ENCODE peak calls at places on chromosome 21, in eight cellular contexts. D is upper lobe of left lung, K is transverse colon, I is Caco-2, L is cardiac muscle cell, C is A549, W is OCI-LY7, Y is fibroblast of lung. M is an unnamed sample.

GRCh38 chr21:41170442-41170841 is 2.5 kb downstream of the BACE2 start:
- DNase-seq in C (peak; percentile 56), W (peak; percentile 22), Y (peak; percentile 23), I (peak; percentile 64), D (no peak), L (peak; percentile 57), K (peak; percentile 62), M (peak; percentile 41)

GRCh38 chr21:46256501-46256994 is 28.0 kb upstream of the LSS start:
- DNase-seq in Y (no peak), D (no peak), K (no peak), L (no peak), C (no peak), W (no peak), I (no peak), M (no peak)

GRCh38 chr21:36766511-36766910 is 67.6 kb downstream of the SIM2 start:
- DNase-seq in C (no peak), I (no peak), L (no peak), D (peak; percentile 36), K (no peak), W (no peak), Y (no peak), M (no peak)

GRCh38 chr21:41559658-41560599 is 52.0 kb upstream of the TMPRSS2 start:
- DNase-seq in Y (no peak), L (peak; percentile 88), W (no peak), I (no peak), K (no peak), C (no peak), D (no peak), M (peak; percentile 79)

GRCh38 chr21:32469628-32470027 is 57.1 kb downstream of the EVA1C start:
- DNase-seq in K (no peak), D (no peak), W (no peak), C (no peak), Y (no peak), L (no peak), I (no peak), M (no peak)

GRCh38 chr21:29077651-29078090 is 4.2 kb upstream of the CCT8 start:
- DNase-seq in I (peak; percentile 67), W (peak; percentile 59), C (peak; percentile 28), D (no peak), L (peak; percentile 58), K (no peak), Y (peak; percentile 58), M (peak; percentile 77)

GRCh38 chr21:46422636-46423241 is 36.0 kb upstream of the DIP2A start:
- DNase-seq in C (no peak), Y (no peak), L (no peak), D (no peak), I (no peak), K (no peak), W (no peak), M (no peak)

GRCh38 chr21:38825269-38825668 is 19.5 kb downstream of the ETS2 start:
- DNase-seq in Y (no peak), W (no peak), D (no peak), C (no peak), K (no peak), L (no peak), I (no peak), M (no peak)

GRCh38 chr21:33262921-33263320 is 3.2 kb upstream of the IL10RB start:
- DNase-seq in L (no peak), I (no peak), C (no peak), D (no peak), W (no peak), Y (no peak), K (no peak), M (no peak)

GRCh38 chr21:41719691-41720090 is 47.2 kb downstream of the RIPK4 start:
- DNase-seq in D (no peak), K (no peak), W (no peak), Y (no peak), I (no peak), C (no peak), L (no peak), M (no peak)

GRCh38 chr21:45309069-45309521 is 21.4 kb upstream of the POFUT2 start:
- DNase-seq in D (peak; percentile 89), C (peak; percentile 42), L (peak; percentile 79), W (peak; percentile 22), K (peak; percentile 70), I (peak; percentile 71), Y (peak; percentile 72), M (peak; percentile 29)

GRCh38 chr21:44090332-44090731 is 16.9 kb upstream of the PWP2 start:
- DNase-seq in C (no peak), Y (no peak), I (no peak), W (peak; percentile 90), D (no peak), L (no peak), K (peak; percentile 91), M (no peak)

GRCh38 chr21:37257967-37258877 is 8.9 kb downstream of the VPS26C start:
- DNase-seq in C (peak; percentile 38), I (peak; percentile 78), Y (peak; percentile 56), D (peak; percentile 89), W (no peak), L (peak; percentile 66), K (peak; percentile 58), M (peak; percentile 97)

GRCh38 chr21:45575993-45576837 is 34.0 kb upstream of the SLC19A1 start:
- DNase-seq in K (no peak), Y (no peak), D (peak; percentile 66), W (no peak), I (no peak), C (no peak), L (no peak), M (no peak)

DNA sequence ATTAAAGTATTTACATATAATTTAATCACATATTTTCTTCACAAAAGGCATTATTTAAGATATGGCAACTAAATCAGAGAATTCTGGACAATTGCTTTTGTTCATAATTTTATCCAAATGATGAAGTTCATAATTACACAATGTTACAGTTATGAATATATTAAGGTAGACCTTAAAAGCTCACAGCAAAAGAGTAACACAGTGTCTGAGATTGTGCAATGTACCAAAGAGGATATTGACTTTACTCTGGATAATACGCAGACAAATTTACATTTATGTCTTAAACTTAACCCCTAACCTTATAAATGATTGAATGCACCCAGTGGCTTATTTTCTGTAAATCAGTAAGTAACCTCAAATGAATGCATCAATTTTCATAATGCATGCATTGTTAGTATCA is 216.2 kb upstream of the SAMSN1 start:
- DNase-seq in I (no peak), C (no peak), L (no peak), K (no peak), Y (no peak), D (no peak), W (no peak), M (no peak)
- H3K4me3 ChIP-seq in I (no peak overlapping the region), C (no peak overlapping the region), L (no peak overlapping the region), K (peak overlapping the region; percentile 15), Y (no peak overlapping the region), D (no peak overlapping the region), W (peak overlapping the region; percentile 52), M (peak overlapping the region; percentile 63)

DNA sequence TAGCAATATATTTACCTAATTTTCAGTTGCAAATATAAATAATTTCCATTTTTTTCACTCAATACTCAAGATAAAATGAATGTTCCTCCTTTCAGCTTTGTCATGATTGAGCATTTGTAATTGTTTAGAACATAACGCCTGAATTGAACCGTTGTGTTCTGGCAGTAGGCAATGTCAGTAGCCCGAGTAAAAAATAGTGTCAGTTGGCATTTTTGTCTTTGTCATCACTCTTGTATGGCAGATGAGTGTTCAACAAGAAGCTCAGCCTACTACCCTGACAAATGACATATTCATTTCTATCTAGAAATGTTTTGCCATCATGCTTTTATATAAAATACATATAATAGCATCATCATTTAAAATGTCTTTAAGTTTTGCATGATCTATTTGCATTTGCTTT is 691.4 kb upstream of the NCAM2 start:
- DNase-seq in C (no peak), L (no peak), Y (no peak), D (no peak), K (no peak), W (no peak), I (no peak), M (no peak)
- TF ChIP-seq CTCF in C (no peak), L (no peak), Y (no peak), D (no peak), K (no peak), W (no peak), I (no peak), M (no peak)

GRCh38 chr21:25489673-25490072 is 117.6 kb downstream of the MRPL39 start:
- DNase-seq in D (no peak), W (no peak), C (no peak), I (no peak), K (no peak), L (no peak), Y (no peak), M (no peak)

GRCh38 chr21:25490742-25491141 is 116.5 kb downstream of the MRPL39 start:
- DNase-seq in W (no peak), I (no peak), Y (no peak), D (no peak), C (no peak), K (no peak), L (no peak), M (peak; percentile 33)

GRCh38 chr21:25485914-25486313 is 121.4 kb downstream of the MRPL39 start:
- DNase-seq in W (no peak), Y (no peak), K (no peak), L (no peak), D (no peak), C (no peak), I (no peak), M (no peak)

GRCh38 chr21:25491267-25491666 is 116.0 kb downstream of the MRPL39 start:
- DNase-seq in W (no peak), K (no peak), Y (no peak), C (no peak), L (no peak), D (no peak), I (no peak), M (peak; percentile 58)

DNA sequence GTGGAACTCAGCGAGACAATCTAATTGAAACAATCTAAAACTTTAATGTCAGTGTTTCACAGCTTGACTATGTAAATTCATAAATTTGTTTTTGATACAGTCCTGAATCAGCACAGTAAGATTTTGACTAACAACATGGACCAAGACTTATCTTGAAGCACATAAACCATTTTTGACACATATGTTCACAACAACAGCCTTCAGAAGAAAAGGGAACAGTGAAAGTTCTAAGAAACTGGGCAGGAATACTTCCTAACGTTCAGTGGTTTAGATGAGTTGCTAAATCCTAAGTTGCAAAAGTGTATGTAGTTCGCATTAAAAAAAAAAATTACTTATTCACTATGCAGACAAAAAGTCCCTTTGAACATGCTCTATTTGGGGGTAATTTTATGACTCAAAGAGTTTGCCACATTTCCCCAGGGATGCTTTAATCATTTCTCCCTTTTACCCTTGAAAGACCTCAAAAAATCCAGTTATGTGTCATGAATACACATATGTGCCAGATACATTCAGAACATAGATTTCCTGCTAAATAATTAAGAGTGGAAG is 120.2 kb downstream of the MRPL39 start:
- DNase-seq in W (no peak), Y (no peak), D (no peak), C (no peak), I (no peak), L (no peak), K (no peak), M (peak; percentile 90)
- H3K4me3 ChIP-seq in W (no peak overlapping the region), Y (no peak overlapping the region), D (no peak overlapping the region), C (no peak overlapping the region), I (no peak overlapping the region), L (no peak overlapping the region), K (no peak overlapping the region), M (peak overlapping the region; percentile 52)

DNA sequence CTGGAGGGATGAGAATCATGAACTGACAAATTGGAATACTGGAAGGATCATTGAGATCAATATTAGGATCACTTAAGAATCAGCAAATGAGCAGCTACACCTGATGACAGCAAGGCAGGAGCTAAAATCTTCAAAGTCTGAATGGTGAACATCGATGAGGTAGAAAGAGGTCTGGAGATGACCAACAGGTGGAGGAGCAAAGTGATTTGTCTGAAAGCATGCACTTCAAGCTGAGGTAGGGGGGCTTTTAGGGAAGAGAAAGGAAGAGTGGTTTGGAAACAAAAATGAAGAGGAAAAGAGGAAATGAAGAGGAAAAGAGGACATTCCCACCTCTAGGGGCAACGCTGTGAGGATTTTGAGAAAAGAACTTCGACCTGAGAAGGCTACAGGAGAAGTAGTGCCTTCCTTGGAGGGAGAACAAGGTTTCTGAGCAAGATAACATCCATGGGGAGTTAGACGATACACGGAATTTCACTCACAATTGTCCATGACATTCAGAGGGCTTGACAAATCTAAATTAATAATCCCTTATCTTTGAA is 79.0 kb downstream of the APP start:
- DNase-seq in D (no peak), W (no peak), L (no peak), K (no peak), Y (no peak), I (peak; percentile 17), C (no peak), M (no peak)
- TF ChIP-seq CTCF in D (no peak), W (no peak), L (no peak), K (no peak), Y (peak; percentile 32), I (peak; percentile 14), C (no peak), M (no peak)

M was measured in GM12865.